ENCODE peak calls at places on chromosomes 16 and 17, in five cellular contexts. W is stimulated activated CD8-positive, alpha-beta memory T cell treated with anti-CD3 and anti-CD28 coated beads, Interleukin-2, amount 100 ng/mL, for 48 hours; K is stimulated activated CD4-positive, alpha-beta T cell treated with anti-CD3 and anti-CD28 coated beads, TNF-alpha, amount 100 ng/mL, for 24 hours; H is NCI-H345; F is fibroblast of villous mesenchyme. D is an unnamed sample.
A peak's percentile ranks its signal among the peaks of the same experiment; 100 is the strongest.

GRCh38 chr17:42526031-42526444 is 10.0 kb upstream of the NAGLU start:
- DNase-seq in K (no peak), H (no peak), F (no peak), W (no peak), D (no peak)

GRCh38 chr17:17472333-17472920 is 4.4 kb upstream of the MED9 start:
- DNase-seq in K (no peak), F (no peak), H (no peak), W (no peak), D (no peak)

GRCh38 chr17:9998060-9998459 is 93.0 kb upstream of the RCVRN start:
- DNase-seq in H (no peak), K (no peak), F (no peak), W (no peak), D (no peak)

GRCh38 chr16:8576141-8577004 is 13.9 kb downstream of the TMEM114 start:
- DNase-seq in K (no peak), H (no peak), W (no peak), F (no peak), D (no peak)

GRCh38 chr16:1331712-1332617 is 1.5 kb upstream of the BAIAP3 start:
- DNase-seq in K (no peak), W (no peak), H (peak; percentile 51), F (peak; percentile 73), D (peak; percentile 15)

GRCh38 chr17:33848433-33848832 is 406.7 kb upstream of the CCL2 start:
- DNase-seq in F (no peak), W (no peak), H (no peak), K (no peak), D (no peak)

GRCh38 chr17:27665549-27665948 is 34.6 kb downstream of the LGALS9 start:
- DNase-seq in H (no peak), F (no peak), W (no peak), K (no peak), D (no peak)

GRCh38 chr17:17510456-17511292 is 14.5 kb upstream of the RASD1 start:
- DNase-seq in K (no peak), W (no peak), F (no peak), H (no peak), D (no peak)

GRCh38 chr16:85699628-85700027 is 10.9 kb upstream of the GINS2 start:
- DNase-seq in W (no peak), F (peak; percentile 16), H (no peak), K (no peak), D (no peak)

GRCh38 chr17:28705074-28705659 is 6.5 kb downstream of the PROCA1 start:
- DNase-seq in H (peak; percentile 28), F (no peak), K (no peak), W (no peak), D (no peak)

GRCh38 chr16:5918553-5919127 is 821.0 kb upstream of the EEF2KMT start:
- DNase-seq in F (no peak), H (no peak), W (no peak), K (no peak), D (no peak)

GRCh38 chr17:18248300-18248731 is 10.2 kb downstream of the FLII start:
- DNase-seq in W (peak; percentile 36), K (peak; percentile 61), F (peak; percentile 71), H (peak; percentile 45), D (peak; percentile 8)

GRCh38 chr17:17810374-17811248 is 26.2 kb downstream of the SREBF1 start:
- DNase-seq in F (peak; percentile 53), K (no peak), W (no peak), H (no peak), D (no peak)

GRCh38 chr17:17056167-17056562 is 13.9 kb downstream of the MPRIP start:
- DNase-seq in H (no peak), K (no peak), W (no peak), F (peak; percentile 39), D (no peak)

GRCh38 chr17:29038511-29039300 is 4.2 kb upstream of the PIPOX start:
- DNase-seq in W (no peak), H (no peak), K (no peak), F (no peak), D (no peak)

GRCh38 chr16:88500255-88500661 is 47.2 kb downstream of the ZFPM1 start:
- DNase-seq in K (no peak), F (no peak), W (no peak), H (no peak), D (no peak)

GRCh38 chr17:10754109-10754508 is 24.3 kb upstream of the TMEM220 start:
- DNase-seq in F (peak; percentile 28), K (peak; percentile 13), W (no peak), H (no peak), D (no peak)

GRCh38 chr16:30120340-30121105 is 2.5 kb downstream of the MAPK3 start:
- DNase-seq in W (no peak), F (no peak), H (no peak), K (no peak), D (no peak)

GRCh38 chr16:20001856-20002707 is 71.6 kb downstream of the GPR139 start:
- DNase-seq in H (no peak), F (no peak), K (no peak), W (no peak), D (no peak)

GRCh38 chr16:87628940-87629339 is 26.6 kb downstream of the JPH3 start:
- DNase-seq in K (no peak), F (peak; percentile 10), H (no peak), W (no peak), D (peak; percentile 51)

GRCh38 chr17:18241229-18241871 is 15.9 kb downstream of the LLGL1 start:
- DNase-seq in F (no peak), K (no peak), W (no peak), H (no peak), D (no peak)

GRCh38 chr16:19167710-19168172 is 299 bp upstream of the SYT17 start:
- DNase-seq in H (peak; percentile 85), K (peak; percentile 46), W (peak; percentile 47), F (peak; percentile 73), D (peak; percentile 42)

GRCh38 chr16:3607161-3607560 is 4.2 kb downstream of the SLX4 start:
- DNase-seq in F (no peak), W (no peak), H (no peak), K (no peak), D (no peak)

GRCh38 chr16:81036751-81037350 is 1.2 kb downstream of the ATMIN start:
- DNase-seq in F (peak; percentile 40), H (no peak), W (no peak), K (no peak), D (no peak)